ENCODE peak calls at places on chromosomes 1 and 21, in nine cellular contexts. E is non-pigmented ciliary epithelial cell; J is cardiac septum; R is activated CD4-positive, alpha-beta T cell treated with anti-CD3 and anti-CD28 coated beads, Interleukin-2, amount 50 U/mL, for 48 hours; F is aorta; L is colonic mucosa; T is amygdala; B is suprapubic skin; I is stimulated activated CD8-positive, alpha-beta memory T cell treated with anti-CD3 and anti-CD28 coated beads, Interleukin-4, amount 100 ng/mL, for 4 hours. S is an unnamed sample.

GRCh38 chr1:1120866-1121563 is 5.1 kb upstream of the C1orf159 start:
- DNase-seq in F (peak), I (no peak), T (no peak), L (peak), J (no peak), E (no peak), B (peak), R (no peak), S (no peak)

GRCh38 chr1:40450491-40451237 is 388 bp downstream of the ZFP69B start:
- DNase-seq in B (no peak), I (peak), F (peak), L (peak), T (no peak), R (peak), J (peak), E (peak), S (peak)

GRCh38 chr21:33572350-33572749 is 16.1 kb downstream of the DONSON start:
- DNase-seq in E (no peak), T (no peak), F (no peak), I (no peak), B (no peak), J (no peak), R (no peak), L (no peak), S (no peak)

GRCh38 chr1:25773441-25774125 is 26.4 kb upstream of the SELENON start:
- DNase-seq in B (no peak), F (no peak), R (no peak), J (no peak), L (peak), I (no peak), T (peak), E (no peak), S (no peak)

GRCh38 chr1:220271706-220272046 is 577 bp downstream of the RAB3GAP2 start:
- DNase-seq in E (no peak), F (peak), L (peak), B (no peak), J (no peak), I (no peak), T (no peak), R (peak), S (no peak)

GRCh38 chr1:172429324-172430127 is 9.0 kb downstream of the C1orf105 start:
- DNase-seq in L (peak), E (peak), R (peak), F (no peak), T (peak), B (no peak), J (no peak), I (no peak), S (peak)

GRCh38 chr1:16120940-16121410 is 34.9 kb downstream of the EPHA2 start:
- DNase-seq in B (no peak), E (no peak), J (no peak), L (no peak), F (peak), I (no peak), R (no peak), T (no peak), S (no peak)

GRCh38 chr1:154624756-154625643 is 17.0 kb upstream of the ADAR start:
- DNase-seq in I (no peak), R (no peak), F (no peak), L (no peak), E (peak), T (no peak), B (no peak), J (no peak), S (no peak)

GRCh38 chr1:11885922-11886321 is 27.2 kb upstream of the NPPB start:
- DNase-seq in I (no peak), F (no peak), T (no peak), L (no peak), B (no peak), R (no peak), J (no peak), E (no peak), S (no peak)

GRCh38 chr1:54499097-54500029 is 48.7 kb upstream of the ACOT11 start:
- DNase-seq in B (no peak), F (no peak), R (peak), T (no peak), L (no peak), I (no peak), J (no peak), E (no peak), S (peak)

GRCh38 chr21:21159253-21159899 is 161.2 kb downstream of the NCAM2 start:
- DNase-seq in L (no peak), R (no peak), E (no peak), F (no peak), B (no peak), I (no peak), T (no peak), J (no peak), S (no peak)

GRCh38 chr1:35202048-35202719 is 9.2 kb upstream of the SFPQ start:
- DNase-seq in J (peak), E (peak), I (peak), L (peak), B (no peak), T (peak), R (peak), F (peak), S (peak)

GRCh38 chr1:182061597-182061996 is at the start of gene ZNF648:
- DNase-seq in R (no peak), B (no peak), J (no peak), I (no peak), L (no peak), E (no peak), T (no peak), F (no peak), S (no peak)

GRCh38 chr21:35843911-35844667 is 216.2 kb downstream of the SETD4 start:
- DNase-seq in F (no peak), B (peak), T (no peak), I (no peak), L (no peak), E (no peak), J (no peak), R (no peak), S (no peak)

GRCh38 chr1:33433509-33434362 is 2.8 kb upstream of the PHC2 start:
- DNase-seq in J (no peak), I (no peak), F (peak), E (peak), T (no peak), R (peak), B (peak), L (peak), S (no peak)

GRCh38 chr1:175887981-175888428 is 144.6 kb upstream of the TNR start:
- DNase-seq in T (peak), I (no peak), B (no peak), F (peak), E (peak), R (peak), L (peak), J (peak), S (peak)

GRCh38 chr1:221809101-221810029 is 67.5 kb upstream of the DUSP10 start:
- DNase-seq in J (no peak), B (no peak), E (no peak), R (no peak), F (no peak), L (no peak), T (no peak), I (no peak), S (peak)

S was measured in immature natural killer cell.